ENCODE peak calls at places on chromosomes 1 and 21, in ten cellular contexts. U, G, J, X, K, V, I, D, T and B are unnamed samples.

GRCh38 chr21:33402011-33402979 is 918 bp upstream of the IFNGR2 start:
- DNase-seq in T (no peak), D (peak), J (peak), U (peak), V (peak), X (peak), K (no peak), I (peak), G (no peak), B (peak)

GRCh38 chr1:38076038-38076437 is 29.4 kb upstream of the POU3F1 start:
- DNase-seq in D (no peak), G (no peak), U (peak), V (peak), X (no peak), T (no peak), I (no peak), J (no peak), K (no peak), B (no peak)

GRCh38 chr1:76330993-76331603 is 256.6 kb downstream of the ST6GALNAC3 start:
- DNase-seq in V (peak), U (peak), G (peak), K (peak), I (peak), T (no peak), J (peak), D (no peak), X (peak), B (peak)

GRCh38 chr1:33163621-33164071 is 18.2 kb downstream of the TRIM62 start:
- DNase-seq in K (no peak), X (no peak), I (no peak), D (no peak), J (no peak), V (no peak), G (no peak), U (no peak), T (no peak), B (no peak)

GRCh38 chr1:44336668-44337067 is 18.4 kb downstream of the ERI3 start:
- DNase-seq in V (no peak), D (no peak), G (no peak), J (no peak), I (no peak), K (no peak), U (no peak), T (no peak), X (no peak), B (no peak)

GRCh38 chr1:241531195-241532172 is 694 bp upstream of the KMO start:
- DNase-seq in T (no peak), K (peak), I (peak), U (peak), V (no peak), D (no peak), G (no peak), X (no peak), J (no peak), B (no peak)

GRCh38 chr1:97006044-97006676 is 284.6 kb downstream of the PTBP2 start:
- DNase-seq in K (no peak), T (no peak), I (peak), X (peak), V (no peak), J (no peak), G (no peak), U (no peak), D (peak), B (peak)

GRCh38 chr21:17371470-17371869 is 141.4 kb upstream of the CXADR start:
- DNase-seq in V (no peak), G (no peak), T (no peak), D (no peak), X (no peak), K (no peak), U (no peak), J (no peak), I (peak), B (no peak)

GRCh38 chr1:215273838-215274516 is 191.4 kb downstream of the KCNK2 start:
- DNase-seq in I (peak), J (no peak), T (no peak), K (no peak), D (no peak), X (no peak), G (no peak), V (no peak), U (peak), B (no peak)

GRCh38 chr1:102098081-102098480 is 101.4 kb upstream of the OLFM3 start:
- DNase-seq in G (no peak), U (no peak), J (no peak), D (no peak), K (no peak), X (no peak), I (no peak), T (no peak), V (no peak), B (no peak)

GRCh38 chr1:154418062-154418897 is 13.1 kb downstream of the IL6R start:
- DNase-seq in X (no peak), D (no peak), J (peak), V (peak), U (peak), I (peak), K (no peak), G (no peak), T (peak), B (no peak)

GRCh38 chr1:55210990-55211389 is 4.2 kb downstream of the USP24 start:
- DNase-seq in K (no peak), I (no peak), G (no peak), J (no peak), V (no peak), U (no peak), T (no peak), X (no peak), D (no peak), B (no peak)

GRCh38 chr1:188689542-188689941 is 1788.1 kb downstream of the BRINP3 start:
- DNase-seq in T (no peak), G (no peak), K (no peak), I (peak), D (no peak), V (no peak), U (peak), J (no peak), X (peak), B (no peak)

GRCh38 chr1:216614011-216614934 is 109.0 kb downstream of the ESRRG start:
- DNase-seq in U (no peak), J (no peak), X (no peak), D (no peak), G (no peak), I (no peak), K (no peak), V (no peak), T (no peak), B (no peak)

GRCh38 chr1:9886063-9886742 is 23.9 kb downstream of the CTNNBIP1 start:
- DNase-seq in U (no peak), K (no peak), I (no peak), J (no peak), D (peak), V (no peak), T (no peak), X (no peak), G (no peak), B (peak)

GRCh38 chr1:180197231-180197630 is 32.8 kb upstream of the LHX4 start:
- DNase-seq in J (no peak), V (no peak), X (no peak), I (no peak), T (no peak), K (no peak), G (no peak), D (no peak), U (no peak), B (no peak)

GRCh38 chr1:228900099-228900965 is 165.1 kb downstream of the RHOU start:
- DNase-seq in T (no peak), I (no peak), X (peak), K (no peak), V (no peak), G (no peak), U (no peak), D (peak), J (peak), B (no peak)

GRCh38 chr1:207026177-207026576 is 6.4 kb downstream of the C1orf116 start:
- DNase-seq in K (no peak), T (no peak), G (no peak), J (no peak), D (no peak), V (no peak), I (peak), X (no peak), U (no peak), B (no peak)

GRCh38 chr1:19728413-19729145 is 63.9 kb downstream of the HTR6 start:
- DNase-seq in I (no peak), G (no peak), K (no peak), U (no peak), D (no peak), X (no peak), T (no peak), J (no peak), V (no peak), B (peak)

GRCh38 chr1:229669333-229669732 is 43.3 kb downstream of the URB2 start:
- DNase-seq in G (no peak), V (no peak), X (no peak), T (no peak), K (no peak), I (peak), U (no peak), D (no peak), J (no peak), B (no peak)

GRCh38 chr1:198018529-198018928 is 101.4 kb downstream of the LHX9 start:
- DNase-seq in V (no peak), G (no peak), T (peak), D (no peak), K (no peak), I (peak), X (no peak), U (peak), J (no peak), B (no peak)

GRCh38 chr1:86447198-86447790 is 21.4 kb upstream of the CLCA1 start:
- DNase-seq in T (no peak), I (no peak), U (no peak), X (peak), J (no peak), D (no peak), G (no peak), K (no peak), V (no peak), B (no peak)

GRCh38 chr1:2300851-2301606 is 72.9 kb downstream of the SKI start:
- DNase-seq in T (no peak), I (no peak), X (peak), D (peak), U (no peak), K (peak), V (no peak), J (peak), G (no peak), B (peak)

GRCh38 chr1:89935235-89935634 is 59.7 kb upstream of the ZNF326 start:
- DNase-seq in K (no peak), G (no peak), D (no peak), X (no peak), V (no peak), J (no peak), T (no peak), I (no peak), U (no peak), B (no peak)

GRCh38 chr21:31372176-31372765 is 28.2 kb upstream of the TIAM1 start:
- DNase-seq in G (no peak), I (no peak), U (peak), K (no peak), J (no peak), D (no peak), T (no peak), V (no peak), X (no peak), B (no peak)

GRCh38 chr1:177032434-177032833 is 132.1 kb downstream of the ASTN1 start:
- DNase-seq in V (no peak), K (no peak), X (no peak), I (no peak), D (no peak), U (no peak), T (no peak), J (no peak), G (no peak), B (no peak)

GRCh38 chr1:179164494-179164893 is 65.0 kb downstream of the ABL2 start:
- DNase-seq in X (no peak), T (no peak), K (no peak), U (peak), J (no peak), G (no peak), V (no peak), I (peak), D (no peak), B (no peak)

GRCh38 chr1:34762474-34763141 is 3.1 kb downstream of the GJB4 start:
- DNase-seq in T (no peak), K (no peak), D (no peak), U (peak), I (peak), G (no peak), J (no peak), X (no peak), V (no peak), B (no peak)

GRCh38 chr1:114339379-114339778 is 171.6 kb downstream of the TRIM33 start:
- DNase-seq in G (no peak), D (no peak), X (no peak), V (no peak), T (no peak), U (no peak), K (no peak), I (no peak), J (no peak), B (no peak)

GRCh38 chr21:14875704-14876364 is 189.0 kb downstream of the NRIP1 start:
- DNase-seq in D (no peak), G (no peak), X (no peak), U (no peak), J (no peak), I (no peak), K (no peak), T (no peak), V (no peak), B (no peak)

GRCh38 chr1:211859405-211859804 is 28.8 kb upstream of the LPGAT1 start:
- DNase-seq in T (no peak), U (no peak), J (no peak), X (no peak), I (no peak), V (no peak), G (no peak), K (no peak), D (no peak), B (no peak)

GRCh38 chr1:183719289-183719688 is 66.2 kb upstream of the APOBEC4 start:
- DNase-seq in D (no peak), K (no peak), I (no peak), T (no peak), J (no peak), X (no peak), G (peak), U (no peak), V (no peak), B (no peak)

GRCh38 chr1:12015499-12015898 is 3.8 kb upstream of the MIIP start:
- DNase-seq in G (no peak), D (no peak), U (no peak), T (no peak), K (no peak), X (no peak), J (no peak), I (no peak), V (no peak), B (no peak)

GRCh38 chr1:12014141-12014981 is 4.9 kb upstream of the MIIP start:
- DNase-seq in J (no peak), K (no peak), U (peak), X (no peak), I (peak), D (no peak), G (no peak), T (no peak), V (no peak), B (no peak)

GRCh38 chr1:12013317-12013588 is 6.0 kb upstream of the MIIP start:
- DNase-seq in J (no peak), X (no peak), I (no peak), D (no peak), G (no peak), V (no peak), K (no peak), U (no peak), T (no peak), B (no peak)

GRCh38 chr1:12016182-12016581 is 3.1 kb upstream of the MIIP start:
- DNase-seq in V (no peak), J (no peak), T (no peak), X (no peak), D (no peak), K (no peak), G (no peak), U (no peak), I (peak), B (no peak)

DNA sequence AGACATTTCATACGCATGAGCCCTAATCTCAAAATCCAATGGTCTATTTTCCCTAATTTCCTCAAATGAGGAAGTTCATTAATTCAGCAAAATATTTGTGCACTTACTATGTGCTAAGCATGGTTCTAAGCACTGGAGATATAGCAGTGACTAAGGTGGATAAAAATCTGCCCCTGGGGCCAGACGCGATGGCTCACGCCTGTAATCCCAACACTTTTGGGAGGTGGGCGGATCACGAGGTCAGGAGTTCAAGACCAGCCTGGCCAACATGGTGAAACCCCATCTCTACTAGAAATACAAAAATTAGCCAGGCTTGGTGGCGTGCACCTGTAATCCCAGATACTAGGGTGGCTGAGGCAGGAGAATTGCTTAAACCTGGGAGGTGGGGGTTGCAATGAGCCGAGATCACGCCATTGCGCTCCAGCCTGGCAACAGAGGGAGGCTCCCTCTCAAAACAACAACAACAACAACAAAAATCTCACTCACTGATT is 4.3 kb upstream of the MIIP start:
- DNase-seq in I (peak), J (no peak), U (peak), D (no peak), G (no peak), V (no peak), K (no peak), T (no peak), X (no peak), B (no peak)
- H3K27ac ChIP-seq in I (peak), J (no peak), U (peak), D (peak), G (no peak), V (peak), K (no peak), T (peak), X (peak), B (no peak)

GRCh38 chr1:28295936-28296335 is 32.9 kb upstream of the MED18 start:
- DNase-seq in V (no peak), G (no peak), X (no peak), J (no peak), K (no peak), D (no peak), I (no peak), U (no peak), T (no peak), B (no peak)

GRCh38 chr1:28288487-28288886 is 29.2 kb downstream of the SESN2 start:
- DNase-seq in G (no peak), J (no peak), T (no peak), K (no peak), X (no peak), U (no peak), V (no peak), I (no peak), D (no peak), B (no peak)

GRCh38 chr1:28287315-28287714 is 28.0 kb downstream of the SESN2 start:
- DNase-seq in X (no peak), G (no peak), K (no peak), T (no peak), I (no peak), D (no peak), U (no peak), V (no peak), J (no peak), B (no peak)

GRCh38 chr1:28291711-28292110 is 32.4 kb downstream of the SESN2 start:
- DNase-seq in T (no peak), G (no peak), U (no peak), J (no peak), K (no peak), I (no peak), X (no peak), D (no peak), V (no peak), B (no peak)

GRCh38 chr1:28290851-28291250 is 31.5 kb downstream of the SESN2 start:
- DNase-seq in K (no peak), T (no peak), V (no peak), G (peak), X (no peak), D (no peak), J (peak), U (no peak), I (no peak), B (no peak)
- H3K27ac ChIP-seq in K (no peak), T (no peak), V (no peak), G (no peak), X (no peak), D (no peak), J (peak), U (no peak), I (no peak), B (no peak)

GRCh38 chr1:106912146-106912545 is 144.3 kb upstream of the PRMT6 start:
- DNase-seq in D (no peak), X (no peak), I (no peak), V (no peak), T (no peak), K (no peak), J (no peak), G (no peak), U (no peak), B (no peak)
- H3K27ac ChIP-seq in D (no peak), X (no peak), I (no peak), V (no peak), T (no peak), K (no peak), J (no peak), G (no peak), U (no peak), B (no peak)

GRCh38 chr1:57131257-57131656 is 165.4 kb upstream of the C8B start:
- DNase-seq in X (no peak), U (no peak), D (no peak), V (no peak), J (no peak), G (no peak), T (no peak), K (no peak), I (no peak), B (no peak)
- H3K27ac ChIP-seq in X (no peak), U (no peak), D (peak), V (no peak), J (no peak), G (no peak), T (no peak), K (no peak), I (no peak), B (no peak)

GRCh38 chr1:159700312-159700711 is 14.1 kb downstream of the CRP start:
- DNase-seq in T (no peak), U (no peak), I (no peak), G (peak), J (no peak), K (no peak), D (no peak), V (no peak), X (no peak), B (no peak)

GRCh38 chr1:159705911-159706270 is 8.5 kb downstream of the CRP start:
- DNase-seq in G (no peak), X (no peak), D (no peak), I (no peak), T (no peak), V (no peak), J (no peak), K (no peak), U (no peak), B (no peak)

GRCh38 chr1:159707473-159707872 is 6.9 kb downstream of the CRP start:
- DNase-seq in D (no peak), I (no peak), G (no peak), V (no peak), K (no peak), T (no peak), U (no peak), X (no peak), J (no peak), B (no peak)

GRCh38 chr1:159699653-159700052 is 14.7 kb downstream of the CRP start:
- DNase-seq in G (no peak), V (no peak), J (no peak), K (no peak), D (no peak), X (no peak), T (no peak), U (no peak), I (no peak), B (no peak)

DNA sequence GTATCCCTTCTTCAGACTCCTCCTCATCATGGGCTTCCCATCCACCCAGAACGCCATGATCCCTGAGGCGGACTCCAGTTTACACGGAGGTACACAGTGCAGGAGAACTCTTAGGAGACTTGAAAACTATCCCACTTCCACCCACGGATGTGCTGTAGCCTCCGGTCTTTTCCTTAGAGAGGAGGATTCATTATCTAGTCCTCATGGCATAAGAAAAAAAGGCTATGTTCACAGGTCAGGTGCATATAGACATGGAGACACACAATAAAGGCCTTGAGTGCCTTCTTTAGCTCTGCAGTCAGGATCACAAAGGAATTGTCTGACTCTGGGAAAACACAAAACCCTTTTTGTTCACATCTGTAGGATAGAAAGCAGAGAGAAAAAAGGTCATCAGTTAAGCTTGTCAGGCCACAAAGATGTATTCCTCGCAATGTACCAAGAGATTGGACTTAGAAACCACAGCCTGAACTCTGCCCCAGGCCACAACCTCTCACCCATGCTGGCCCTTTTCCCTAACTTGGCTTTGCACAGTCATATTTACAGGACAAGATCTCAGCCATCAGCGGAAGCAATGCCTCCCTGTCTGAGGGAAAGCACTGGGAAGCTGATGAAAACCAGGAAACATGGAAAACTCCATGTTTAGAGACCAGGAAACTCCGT is 9.0 kb downstream of the CRP start:
- DNase-seq in X (no peak), T (no peak), I (no peak), U (no peak), J (no peak), G (no peak), V (no peak), K (no peak), D (no peak), B (no peak)
- H3K27ac ChIP-seq in X (peak), T (no peak), I (no peak), U (no peak), J (no peak), G (no peak), V (no peak), K (no peak), D (no peak), B (no peak)

GRCh38 chr1:31377361-31377863 is 4.5 kb upstream of the FABP3 start:
- DNase-seq in G (no peak), I (no peak), K (no peak), J (no peak), D (no peak), V (no peak), T (no peak), X (no peak), U (no peak), B (no peak)
- H3K27ac ChIP-seq in G (no peak), I (no peak), K (no peak), J (no peak), D (no peak), V (no peak), T (no peak), X (peak), U (no peak), B (no peak)